ENCODE peak calls at places on chromosomes 11 and 22, in nine cellular contexts. One of them, this sample, is unnamed.

GRCh38 chr11:43988040-43988793 is 45.8 kb downstream of the C11orf96 start:
- DNase-seq in Daoy: peak; percentile 10
- DNase-seq in activated CD4-positive, alpha-beta T cell treated with anti-CD3 and anti-CD28 coated beads, Interleukin-2, amount 50 U/mL, for 1 hour: no peak
- DNase-seq in NCI-H1105: no peak
- DNase-seq in activated T-cell treated with anti-CD3 and anti-CD28 coated beads for 1 hour: no peak
- DNase-seq in A549: no peak
- DNase-seq in Calu3: no peak
- DNase-seq in activated effector memory CD4-positive, alpha-beta T cell treated with anti-CD3 and anti-CD28 coated beads, Interleukin-2, amount 50 U/mL, for 16 hours: no peak
- DNase-seq in activated CD8-positive, alpha-beta memory T cell treated with anti-CD3 and anti-CD28 coated beads for 48 hours: no peak
- DNase-seq in this sample: no peak

GRCh38 chr22:26887916-26888315 is 230.5 kb downstream of the MIAT start:
- DNase-seq in activated effector memory CD4-positive, alpha-beta T cell treated with anti-CD3 and anti-CD28 coated beads, Interleukin-2, amount 50 U/mL, for 16 hours: no peak
- DNase-seq in Calu3: no peak
- DNase-seq in NCI-H1105: no peak
- DNase-seq in Daoy: no peak
- DNase-seq in A549: no peak
- DNase-seq in activated T-cell treated with anti-CD3 and anti-CD28 coated beads for 1 hour: no peak
- DNase-seq in activated CD8-positive, alpha-beta memory T cell treated with anti-CD3 and anti-CD28 coated beads for 48 hours: no peak
- DNase-seq in activated CD4-positive, alpha-beta T cell treated with anti-CD3 and anti-CD28 coated beads, Interleukin-2, amount 50 U/mL, for 1 hour: no peak
- DNase-seq in this sample: no peak

GRCh38 chr22:23591203-23591791 is 11.2 kb upstream of the IGLL1 start:
- DNase-seq in activated CD8-positive, alpha-beta memory T cell treated with anti-CD3 and anti-CD28 coated beads for 48 hours: peak; percentile 10
- DNase-seq in activated effector memory CD4-positive, alpha-beta T cell treated with anti-CD3 and anti-CD28 coated beads, Interleukin-2, amount 50 U/mL, for 16 hours: peak; percentile 83
- DNase-seq in activated CD4-positive, alpha-beta T cell treated with anti-CD3 and anti-CD28 coated beads, Interleukin-2, amount 50 U/mL, for 1 hour: peak; percentile 58
- DNase-seq in Calu3: peak; percentile 80
- DNase-seq in activated T-cell treated with anti-CD3 and anti-CD28 coated beads for 1 hour: peak; percentile 43
- DNase-seq in NCI-H1105: no peak
- DNase-seq in Daoy: peak; percentile 49
- DNase-seq in A549: peak; percentile 62
- DNase-seq in this sample: peak; percentile 5

GRCh38 chr11:116960916-116961315 is 123.5 kb upstream of the APOA1 start:
- DNase-seq in activated CD8-positive, alpha-beta memory T cell treated with anti-CD3 and anti-CD28 coated beads for 48 hours: no peak
- DNase-seq in activated CD4-positive, alpha-beta T cell treated with anti-CD3 and anti-CD28 coated beads, Interleukin-2, amount 50 U/mL, for 1 hour: no peak
- DNase-seq in activated effector memory CD4-positive, alpha-beta T cell treated with anti-CD3 and anti-CD28 coated beads, Interleukin-2, amount 50 U/mL, for 16 hours: no peak
- DNase-seq in A549: no peak
- DNase-seq in Daoy: peak; percentile 80
- DNase-seq in Calu3: no peak
- DNase-seq in NCI-H1105: no peak
- DNase-seq in activated T-cell treated with anti-CD3 and anti-CD28 coated beads for 1 hour: no peak
- DNase-seq in this sample: no peak

GRCh38 chr11:32386770-32387377 is 48.5 kb downstream of the WT1 start:
- DNase-seq in activated CD4-positive, alpha-beta T cell treated with anti-CD3 and anti-CD28 coated beads, Interleukin-2, amount 50 U/mL, for 1 hour: no peak
- DNase-seq in activated T-cell treated with anti-CD3 and anti-CD28 coated beads for 1 hour: no peak
- DNase-seq in Calu3: no peak
- DNase-seq in Daoy: peak; percentile 29
- DNase-seq in activated CD8-positive, alpha-beta memory T cell treated with anti-CD3 and anti-CD28 coated beads for 48 hours: no peak
- DNase-seq in activated effector memory CD4-positive, alpha-beta T cell treated with anti-CD3 and anti-CD28 coated beads, Interleukin-2, amount 50 U/mL, for 16 hours: no peak
- DNase-seq in A549: no peak
- DNase-seq in NCI-H1105: no peak
- DNase-seq in this sample: no peak

GRCh38 chr22:24471570-24471969 is 23.6 kb upstream of the UPB1 start:
- DNase-seq in activated CD4-positive, alpha-beta T cell treated with anti-CD3 and anti-CD28 coated beads, Interleukin-2, amount 50 U/mL, for 1 hour: no peak
- DNase-seq in A549: no peak
- DNase-seq in activated effector memory CD4-positive, alpha-beta T cell treated with anti-CD3 and anti-CD28 coated beads, Interleukin-2, amount 50 U/mL, for 16 hours: no peak
- DNase-seq in activated CD8-positive, alpha-beta memory T cell treated with anti-CD3 and anti-CD28 coated beads for 48 hours: no peak
- DNase-seq in Calu3: no peak
- DNase-seq in NCI-H1105: no peak
- DNase-seq in activated T-cell treated with anti-CD3 and anti-CD28 coated beads for 1 hour: no peak
- DNase-seq in Daoy: peak; percentile 49
- DNase-seq in this sample: no peak

GRCh38 chr11:8390851-8391612 is 127.4 kb upstream of the LMO1 start:
- DNase-seq in NCI-H1105: no peak
- DNase-seq in Calu3: no peak
- DNase-seq in activated CD4-positive, alpha-beta T cell treated with anti-CD3 and anti-CD28 coated beads, Interleukin-2, amount 50 U/mL, for 1 hour: no peak
- DNase-seq in activated CD8-positive, alpha-beta memory T cell treated with anti-CD3 and anti-CD28 coated beads for 48 hours: no peak
- DNase-seq in activated effector memory CD4-positive, alpha-beta T cell treated with anti-CD3 and anti-CD28 coated beads, Interleukin-2, amount 50 U/mL, for 16 hours: no peak
- DNase-seq in A549: no peak
- DNase-seq in activated T-cell treated with anti-CD3 and anti-CD28 coated beads for 1 hour: no peak
- DNase-seq in Daoy: no peak
- DNase-seq in this sample: no peak

GRCh38 chr22:41343717-41344116 is 38.0 kb upstream of the TEF start:
- DNase-seq in activated effector memory CD4-positive, alpha-beta T cell treated with anti-CD3 and anti-CD28 coated beads, Interleukin-2, amount 50 U/mL, for 16 hours: no peak
- DNase-seq in A549: no peak
- DNase-seq in activated CD4-positive, alpha-beta T cell treated with anti-CD3 and anti-CD28 coated beads, Interleukin-2, amount 50 U/mL, for 1 hour: no peak
- DNase-seq in activated CD8-positive, alpha-beta memory T cell treated with anti-CD3 and anti-CD28 coated beads for 48 hours: no peak
- DNase-seq in activated T-cell treated with anti-CD3 and anti-CD28 coated beads for 1 hour: no peak
- DNase-seq in Daoy: no peak
- DNase-seq in NCI-H1105: no peak
- DNase-seq in Calu3: no peak
- DNase-seq in this sample: no peak

GRCh38 chr11:26676641-26677040 is 45.2 kb downstream of the SLC5A12 start:
- DNase-seq in A549: no peak
- DNase-seq in Daoy: no peak
- DNase-seq in Calu3: no peak
- DNase-seq in activated CD4-positive, alpha-beta T cell treated with anti-CD3 and anti-CD28 coated beads, Interleukin-2, amount 50 U/mL, for 1 hour: no peak
- DNase-seq in activated effector memory CD4-positive, alpha-beta T cell treated with anti-CD3 and anti-CD28 coated beads, Interleukin-2, amount 50 U/mL, for 16 hours: no peak
- DNase-seq in activated CD8-positive, alpha-beta memory T cell treated with anti-CD3 and anti-CD28 coated beads for 48 hours: no peak
- DNase-seq in activated T-cell treated with anti-CD3 and anti-CD28 coated beads for 1 hour: no peak
- DNase-seq in NCI-H1105: no peak
- DNase-seq in this sample: no peak

GRCh38 chr11:14905104-14906033 is 13.3 kb upstream of the CYP2R1 start:
- DNase-seq in activated CD8-positive, alpha-beta memory T cell treated with anti-CD3 and anti-CD28 coated beads for 48 hours: no peak
- DNase-seq in Daoy: peak; percentile 11
- DNase-seq in activated effector memory CD4-positive, alpha-beta T cell treated with anti-CD3 and anti-CD28 coated beads, Interleukin-2, amount 50 U/mL, for 16 hours: peak; percentile 89
- DNase-seq in Calu3: no peak
- DNase-seq in A549: peak; percentile 49
- DNase-seq in NCI-H1105: no peak
- DNase-seq in activated CD4-positive, alpha-beta T cell treated with anti-CD3 and anti-CD28 coated beads, Interleukin-2, amount 50 U/mL, for 1 hour: peak; percentile 72
- DNase-seq in activated T-cell treated with anti-CD3 and anti-CD28 coated beads for 1 hour: peak; percentile 57
- DNase-seq in this sample: no peak

GRCh38 chr11:128685383-128686044 is 8.4 kb upstream of the FLI1 start:
- DNase-seq in Calu3: no peak
- DNase-seq in Daoy: no peak
- DNase-seq in NCI-H1105: no peak
- DNase-seq in activated CD8-positive, alpha-beta memory T cell treated with anti-CD3 and anti-CD28 coated beads for 48 hours: no peak
- DNase-seq in activated CD4-positive, alpha-beta T cell treated with anti-CD3 and anti-CD28 coated beads, Interleukin-2, amount 50 U/mL, for 1 hour: no peak
- DNase-seq in activated T-cell treated with anti-CD3 and anti-CD28 coated beads for 1 hour: no peak
- DNase-seq in activated effector memory CD4-positive, alpha-beta T cell treated with anti-CD3 and anti-CD28 coated beads, Interleukin-2, amount 50 U/mL, for 16 hours: no peak
- DNase-seq in A549: no peak
- DNase-seq in this sample: no peak

GRCh38 chr11:119722281-119722794 is 6.7 kb downstream of the NECTIN1 start:
- DNase-seq in Daoy: no peak
- DNase-seq in A549: no peak
- DNase-seq in Calu3: no peak
- DNase-seq in activated T-cell treated with anti-CD3 and anti-CD28 coated beads for 1 hour: no peak
- DNase-seq in activated CD4-positive, alpha-beta T cell treated with anti-CD3 and anti-CD28 coated beads, Interleukin-2, amount 50 U/mL, for 1 hour: no peak
- DNase-seq in NCI-H1105: peak; percentile 99
- DNase-seq in activated effector memory CD4-positive, alpha-beta T cell treated with anti-CD3 and anti-CD28 coated beads, Interleukin-2, amount 50 U/mL, for 16 hours: no peak
- DNase-seq in activated CD8-positive, alpha-beta memory T cell treated with anti-CD3 and anti-CD28 coated beads for 48 hours: no peak
- DNase-seq in this sample: peak; percentile 32

GRCh38 chr11:18463439-18463838 is 7.8 kb downstream of the LDHAL6A start:
- DNase-seq in activated T-cell treated with anti-CD3 and anti-CD28 coated beads for 1 hour: no peak
- DNase-seq in activated CD4-positive, alpha-beta T cell treated with anti-CD3 and anti-CD28 coated beads, Interleukin-2, amount 50 U/mL, for 1 hour: no peak
- DNase-seq in activated effector memory CD4-positive, alpha-beta T cell treated with anti-CD3 and anti-CD28 coated beads, Interleukin-2, amount 50 U/mL, for 16 hours: no peak
- DNase-seq in activated CD8-positive, alpha-beta memory T cell treated with anti-CD3 and anti-CD28 coated beads for 48 hours: no peak
- DNase-seq in Daoy: no peak
- DNase-seq in NCI-H1105: no peak
- DNase-seq in Calu3: no peak
- DNase-seq in A549: no peak
- DNase-seq in this sample: no peak

GRCh38 chr11:129969973-129970372 is 32.7 kb downstream of the PRDM10 start:
- DNase-seq in Daoy: no peak
- DNase-seq in activated CD8-positive, alpha-beta memory T cell treated with anti-CD3 and anti-CD28 coated beads for 48 hours: no peak
- DNase-seq in activated T-cell treated with anti-CD3 and anti-CD28 coated beads for 1 hour: no peak
- DNase-seq in activated CD4-positive, alpha-beta T cell treated with anti-CD3 and anti-CD28 coated beads, Interleukin-2, amount 50 U/mL, for 1 hour: no peak
- DNase-seq in activated effector memory CD4-positive, alpha-beta T cell treated with anti-CD3 and anti-CD28 coated beads, Interleukin-2, amount 50 U/mL, for 16 hours: no peak
- DNase-seq in NCI-H1105: no peak
- DNase-seq in A549: no peak
- DNase-seq in Calu3: no peak
- DNase-seq in this sample: no peak

GRCh38 chr11:88594274-88594950 is 256.9 kb upstream of the CTSC start:
- DNase-seq in activated T-cell treated with anti-CD3 and anti-CD28 coated beads for 1 hour: no peak
- DNase-seq in activated CD8-positive, alpha-beta memory T cell treated with anti-CD3 and anti-CD28 coated beads for 48 hours: no peak
- DNase-seq in Calu3: no peak
- DNase-seq in NCI-H1105: no peak
- DNase-seq in activated CD4-positive, alpha-beta T cell treated with anti-CD3 and anti-CD28 coated beads, Interleukin-2, amount 50 U/mL, for 1 hour: no peak
- DNase-seq in activated effector memory CD4-positive, alpha-beta T cell treated with anti-CD3 and anti-CD28 coated beads, Interleukin-2, amount 50 U/mL, for 16 hours: no peak
- DNase-seq in A549: no peak
- DNase-seq in Daoy: no peak
- DNase-seq in this sample: no peak

GRCh38 chr11:61701298-61701993 is 21.3 kb downstream of the DAGLA start:
- DNase-seq in activated effector memory CD4-positive, alpha-beta T cell treated with anti-CD3 and anti-CD28 coated beads, Interleukin-2, amount 50 U/mL, for 16 hours: no peak
- DNase-seq in activated CD4-positive, alpha-beta T cell treated with anti-CD3 and anti-CD28 coated beads, Interleukin-2, amount 50 U/mL, for 1 hour: no peak
- DNase-seq in A549: peak; percentile 66
- DNase-seq in Daoy: peak; percentile 38
- DNase-seq in activated CD8-positive, alpha-beta memory T cell treated with anti-CD3 and anti-CD28 coated beads for 48 hours: no peak
- DNase-seq in NCI-H1105: no peak
- DNase-seq in activated T-cell treated with anti-CD3 and anti-CD28 coated beads for 1 hour: no peak
- DNase-seq in Calu3: peak; percentile 54
- DNase-seq in this sample: peak; percentile 23

GRCh38 chr22:31954535-31955326 is 10.4 kb downstream of the YWHAH start:
- DNase-seq in NCI-H1105: no peak
- DNase-seq in activated effector memory CD4-positive, alpha-beta T cell treated with anti-CD3 and anti-CD28 coated beads, Interleukin-2, amount 50 U/mL, for 16 hours: no peak
- DNase-seq in Calu3: no peak
- DNase-seq in A549: no peak
- DNase-seq in activated T-cell treated with anti-CD3 and anti-CD28 coated beads for 1 hour: no peak
- DNase-seq in activated CD4-positive, alpha-beta T cell treated with anti-CD3 and anti-CD28 coated beads, Interleukin-2, amount 50 U/mL, for 1 hour: no peak
- DNase-seq in Daoy: peak; percentile 28
- DNase-seq in activated CD8-positive, alpha-beta memory T cell treated with anti-CD3 and anti-CD28 coated beads for 48 hours: no peak
- DNase-seq in this sample: no peak

GRCh38 chr11:121554552-121554951 is 101.8 kb upstream of the SORL1-AS1 start:
- DNase-seq in Calu3: no peak
- DNase-seq in activated effector memory CD4-positive, alpha-beta T cell treated with anti-CD3 and anti-CD28 coated beads, Interleukin-2, amount 50 U/mL, for 16 hours: no peak
- DNase-seq in activated CD4-positive, alpha-beta T cell treated with anti-CD3 and anti-CD28 coated beads, Interleukin-2, amount 50 U/mL, for 1 hour: no peak
- DNase-seq in activated CD8-positive, alpha-beta memory T cell treated with anti-CD3 and anti-CD28 coated beads for 48 hours: no peak
- DNase-seq in activated T-cell treated with anti-CD3 and anti-CD28 coated beads for 1 hour: no peak
- DNase-seq in NCI-H1105: peak; percentile 76
- DNase-seq in Daoy: no peak
- DNase-seq in A549: no peak
- DNase-seq in this sample: no peak

GRCh38 chr11:108617055-108617454 is 23.5 kb upstream of the EXPH5 start:
- DNase-seq in NCI-H1105: no peak
- DNase-seq in A549: no peak
- DNase-seq in activated CD8-positive, alpha-beta memory T cell treated with anti-CD3 and anti-CD28 coated beads for 48 hours: no peak
- DNase-seq in Calu3: no peak
- DNase-seq in Daoy: no peak
- DNase-seq in activated effector memory CD4-positive, alpha-beta T cell treated with anti-CD3 and anti-CD28 coated beads, Interleukin-2, amount 50 U/mL, for 16 hours: no peak
- DNase-seq in activated T-cell treated with anti-CD3 and anti-CD28 coated beads for 1 hour: no peak
- DNase-seq in activated CD4-positive, alpha-beta T cell treated with anti-CD3 and anti-CD28 coated beads, Interleukin-2, amount 50 U/mL, for 1 hour: no peak
- DNase-seq in this sample: no peak